ENCODE peak calls at places on chromosomes 2 and 18, in five cellular contexts. One of them, this sample, is unnamed.

GRCh38 chr2:212711851-212712250 is 173.2 kb upstream of the ERBB4 start:
- DNase-seq in thyroid gland: no peak
- DNase-seq in tibial nerve: no peak
- DNase-seq in endothelial cell of umbilical vein: no peak
- DNase-seq in IMR-90: peak; percentile 92
- DNase-seq in this sample: no peak

GRCh38 chr18:13138822-13139139 is 79.8 kb upstream of the LDLRAD4 start:
- DNase-seq in thyroid gland: no peak
- DNase-seq in tibial nerve: no peak
- DNase-seq in IMR-90: no peak
- DNase-seq in endothelial cell of umbilical vein: no peak
- DNase-seq in this sample: no peak

GRCh38 chr18:10437837-10438236 is 16.6 kb upstream of the APCDD1 start:
- DNase-seq in endothelial cell of umbilical vein: no peak
- DNase-seq in tibial nerve: peak; percentile 41
- DNase-seq in thyroid gland: no peak
- DNase-seq in IMR-90: no peak
- DNase-seq in this sample: no peak

GRCh38 chr2:222776792-222777191 is 84.0 kb upstream of the ACSL3 start:
- DNase-seq in endothelial cell of umbilical vein: no peak
- DNase-seq in thyroid gland: no peak
- DNase-seq in IMR-90: no peak
- DNase-seq in tibial nerve: no peak
- DNase-seq in this sample: no peak

GRCh38 chr18:49052891-49053644 is 102.3 kb upstream of the SMAD7 start:
- DNase-seq in tibial nerve: no peak
- DNase-seq in IMR-90: peak; percentile 97
- DNase-seq in thyroid gland: no peak
- DNase-seq in endothelial cell of umbilical vein: no peak
- DNase-seq in this sample: no peak

GRCh38 chr2:133953524-133953923 is 300.3 kb upstream of the MGAT5 start:
- DNase-seq in thyroid gland: no peak
- DNase-seq in tibial nerve: no peak
- DNase-seq in IMR-90: no peak
- DNase-seq in endothelial cell of umbilical vein: no peak
- DNase-seq in this sample: no peak

GRCh38 chr2:9212661-9213411 is 6.2 kb downstream of the ASAP2 start:
- DNase-seq in IMR-90: no peak
- DNase-seq in tibial nerve: no peak
- DNase-seq in thyroid gland: peak; percentile 54
- DNase-seq in endothelial cell of umbilical vein: peak; percentile 56
- DNase-seq in this sample: no peak

GRCh38 chr2:231780123-231780908 is 766 bp downstream of the PDE6D start:
- DNase-seq in tibial nerve: no peak
- DNase-seq in thyroid gland: no peak
- DNase-seq in endothelial cell of umbilical vein: peak; percentile 46
- DNase-seq in IMR-90: peak; percentile 34
- DNase-seq in this sample: no peak

GRCh38 chr2:161946489-161947107 is 127.4 kb downstream of the DPP4 start:
- DNase-seq in tibial nerve: no peak
- DNase-seq in endothelial cell of umbilical vein: peak; percentile 67
- DNase-seq in thyroid gland: no peak
- DNase-seq in IMR-90: peak; percentile 28
- DNase-seq in this sample: no peak

GRCh38 chr2:106886916-106887758 is 1.2 kb upstream of the ST6GAL2 start:
- DNase-seq in tibial nerve: no peak
- DNase-seq in endothelial cell of umbilical vein: no peak
- DNase-seq in thyroid gland: peak; percentile 97
- DNase-seq in IMR-90: no peak
- DNase-seq in this sample: no peak

GRCh38 chr2:177929662-177930522 is 142.7 kb downstream of the PDE11A start:
- DNase-seq in tibial nerve: no peak
- DNase-seq in endothelial cell of umbilical vein: no peak
- DNase-seq in thyroid gland: no peak
- DNase-seq in IMR-90: no peak
- DNase-seq in this sample: no peak

GRCh38 chr2:116819355-116819754 is 995.1 kb upstream of the DDX18 start:
- DNase-seq in endothelial cell of umbilical vein: no peak
- DNase-seq in tibial nerve: no peak
- DNase-seq in IMR-90: no peak
- DNase-seq in thyroid gland: no peak
- DNase-seq in this sample: no peak

GRCh38 chr2:3289526-3289925 is 88.1 kb downstream of the EIPR1 start:
- DNase-seq in thyroid gland: no peak
- DNase-seq in endothelial cell of umbilical vein: no peak
- DNase-seq in tibial nerve: no peak
- DNase-seq in IMR-90: no peak
- DNase-seq in this sample: no peak

GRCh38 chr2:30150786-30151185 is 4.0 kb downstream of the YPEL5 start:
- DNase-seq in tibial nerve: no peak
- DNase-seq in IMR-90: no peak
- DNase-seq in thyroid gland: no peak
- DNase-seq in endothelial cell of umbilical vein: no peak
- DNase-seq in this sample: no peak

GRCh38 chr18:57436193-57436964 is 1.2 kb downstream of the ONECUT2 start:
- DNase-seq in tibial nerve: no peak
- DNase-seq in endothelial cell of umbilical vein: no peak
- DNase-seq in IMR-90: no peak
- DNase-seq in thyroid gland: no peak
- DNase-seq in this sample: no peak

GRCh38 chr2:160324161-160324768 is 124.2 kb upstream of the ITGB6 start:
- DNase-seq in endothelial cell of umbilical vein: peak; percentile 74
- DNase-seq in tibial nerve: peak; percentile 86
- DNase-seq in thyroid gland: peak; percentile 68
- DNase-seq in IMR-90: peak; percentile 70
- DNase-seq in this sample: no peak

GRCh38 chr2:32926708-32927084 is 20.1 kb upstream of the LTBP1 start:
- DNase-seq in thyroid gland: no peak
- DNase-seq in IMR-90: peak; percentile 93
- DNase-seq in tibial nerve: no peak
- DNase-seq in endothelial cell of umbilical vein: peak; percentile 96
- DNase-seq in this sample: no peak

GRCh38 chr2:20675701-20676352 is 8.9 kb downstream of the GDF7 start:
- DNase-seq in IMR-90: no peak
- DNase-seq in endothelial cell of umbilical vein: no peak
- DNase-seq in tibial nerve: no peak
- DNase-seq in thyroid gland: no peak
- DNase-seq in this sample: no peak

GRCh38 chr2:67260348-67261277 is 136.5 kb upstream of the ETAA1 start:
- DNase-seq in thyroid gland: peak; percentile 6
- DNase-seq in tibial nerve: peak; percentile 47
- DNase-seq in IMR-90: peak; percentile 100
- DNase-seq in endothelial cell of umbilical vein: peak; percentile 49
- DNase-seq in this sample: no peak

GRCh38 chr2:190887089-190887488 is 6.5 kb downstream of the GLS start:
- DNase-seq in endothelial cell of umbilical vein: peak; percentile 30
- DNase-seq in thyroid gland: no peak
- DNase-seq in tibial nerve: no peak
- DNase-seq in IMR-90: peak; percentile 36
- DNase-seq in this sample: no peak

GRCh38 chr2:201674298-201674697 is 24.1 kb downstream of the MPP4 start:
- DNase-seq in endothelial cell of umbilical vein: no peak
- DNase-seq in tibial nerve: no peak
- DNase-seq in thyroid gland: no peak
- DNase-seq in IMR-90: no peak
- DNase-seq in this sample: no peak

GRCh38 chr18:76494181-76494540 is 881 bp downstream of the ZNF516 start:
- DNase-seq in tibial nerve: peak; percentile 45
- DNase-seq in endothelial cell of umbilical vein: no peak
- DNase-seq in thyroid gland: peak; percentile 53
- DNase-seq in IMR-90: peak; percentile 43
- DNase-seq in this sample: no peak

GRCh38 chr2:39142012-39142346 is 21.1 kb upstream of the SOS1 start:
- DNase-seq in endothelial cell of umbilical vein: no peak
- DNase-seq in tibial nerve: no peak
- DNase-seq in IMR-90: no peak
- DNase-seq in thyroid gland: no peak
- DNase-seq in this sample: no peak
- TF ChIP-seq POLR2A in endothelial cell of umbilical vein: no peak
- TF ChIP-seq POLR2A in tibial nerve: no peak
- TF ChIP-seq POLR2A in IMR-90: no peak
- TF ChIP-seq POLR2A in thyroid gland: no peak
- TF ChIP-seq POLR2A in this sample: no peak

GRCh38 chr2:193584001-193584400 is 1389.3 kb upstream of the TMEFF2 start:
- DNase-seq in thyroid gland: no peak
- DNase-seq in tibial nerve: no peak
- DNase-seq in IMR-90: peak; percentile 0
- DNase-seq in endothelial cell of umbilical vein: no peak
- DNase-seq in this sample: no peak
- H3K27ac ChIP-seq in thyroid gland: no peak overlapping the region
- H3K27ac ChIP-seq in tibial nerve: no peak overlapping the region
- H3K27ac ChIP-seq in IMR-90: no peak overlapping the region
- H3K27ac ChIP-seq in endothelial cell of umbilical vein: no peak overlapping the region
- H3K27ac ChIP-seq in this sample: no peak overlapping the region

DNA sequence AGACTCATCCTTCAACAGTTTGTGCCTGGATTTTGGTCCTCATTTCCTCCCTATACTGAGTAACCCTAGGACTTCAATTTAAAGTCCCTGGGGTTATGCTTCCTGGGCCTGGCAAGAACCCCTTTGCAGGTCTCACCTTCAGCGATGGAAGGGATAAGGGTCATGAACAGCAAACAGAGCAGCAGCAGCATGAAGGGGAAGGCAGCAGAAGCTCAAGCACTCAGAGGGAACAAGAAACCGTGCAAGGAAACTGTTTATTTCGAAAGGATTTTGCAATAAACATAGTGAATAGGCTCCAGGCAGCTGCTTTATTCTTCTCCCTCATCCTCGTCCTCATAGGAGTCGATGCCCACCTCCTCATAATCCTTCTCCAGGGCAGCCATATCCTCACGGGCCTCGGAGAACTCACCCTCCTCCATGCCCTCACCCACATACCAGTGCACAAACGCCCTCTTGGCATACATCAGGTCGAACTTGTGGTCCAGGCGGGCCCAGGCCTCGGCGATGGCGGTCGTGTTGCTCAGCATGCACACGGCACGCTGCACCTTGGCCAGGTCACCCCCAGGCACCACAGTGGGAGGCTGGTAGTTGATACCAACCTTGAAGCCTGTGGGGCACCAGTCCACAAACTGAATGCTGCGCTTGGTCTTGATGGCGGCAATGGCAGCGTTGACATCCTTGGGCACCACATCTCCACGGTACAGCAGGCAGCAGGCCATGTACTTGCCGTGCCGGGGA is 2.8 kb upstream of the TUBA4B start:
- DNase-seq in IMR-90: peak; percentile 23
- DNase-seq in tibial nerve: no peak
- DNase-seq in thyroid gland: no peak
- DNase-seq in endothelial cell of umbilical vein: no peak
- DNase-seq in this sample: no peak
- H3K4me1 ChIP-seq in IMR-90: peaks cover 46% of the 10 kb centered on the region
- H3K4me1 ChIP-seq in tibial nerve: no peaks in the 10 kb centered on the region
- H3K4me1 ChIP-seq in thyroid gland: peaks cover 71% of the 10 kb centered on the region
- H3K4me1 ChIP-seq in endothelial cell of umbilical vein: peaks cover 46% of the 10 kb centered on the region
- H3K4me1 ChIP-seq in this sample: peaks cover 97% of the 10 kb centered on the region

DNA sequence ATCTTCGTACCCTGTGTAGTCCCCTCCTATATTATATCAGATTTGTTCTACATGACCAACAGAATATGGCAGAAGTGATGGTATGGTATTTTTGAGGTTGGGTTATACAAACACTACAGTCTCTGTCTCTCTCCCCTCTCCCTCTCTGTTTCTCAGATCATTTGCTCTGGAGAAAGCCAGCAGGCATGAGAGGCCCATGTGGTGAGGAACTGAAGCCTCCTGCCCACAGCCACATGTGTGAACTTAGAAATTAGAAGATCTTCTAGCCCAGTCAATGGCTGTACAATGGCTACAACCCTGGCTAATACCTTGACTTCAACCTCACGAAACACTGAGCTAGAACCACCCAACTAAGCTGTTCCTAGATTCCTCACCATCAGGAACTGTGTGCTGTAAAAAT is 250.6 kb downstream of the SMAD2 start:
- DNase-seq in endothelial cell of umbilical vein: no peak
- DNase-seq in IMR-90: no peak
- DNase-seq in tibial nerve: no peak
- DNase-seq in thyroid gland: no peak
- DNase-seq in this sample: no peak
- TF ChIP-seq POLR2A in endothelial cell of umbilical vein: no peak
- TF ChIP-seq POLR2A in IMR-90: no peak
- TF ChIP-seq POLR2A in tibial nerve: no peak
- TF ChIP-seq POLR2A in thyroid gland: no peak
- TF ChIP-seq POLR2A in this sample: no peak

DNA sequence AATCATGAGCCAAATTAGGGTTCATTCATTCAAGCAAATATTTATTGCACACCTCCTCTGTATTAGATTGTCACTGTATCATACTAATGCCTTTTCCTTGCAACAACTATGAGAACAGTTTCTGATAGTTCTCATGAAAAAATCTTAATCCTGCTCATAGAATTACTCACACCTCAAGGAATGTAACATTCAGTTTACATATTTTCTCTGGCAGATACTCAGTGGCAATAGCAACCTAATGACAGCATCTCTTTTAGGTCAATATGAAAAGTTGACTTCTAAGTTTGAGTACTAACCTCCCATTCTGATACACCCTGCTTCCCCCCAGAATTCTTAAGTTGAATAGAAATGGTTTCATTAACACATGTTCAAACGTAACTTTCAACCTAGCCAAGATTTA is 132.0 kb downstream of the VWC2L start:
- DNase-seq in endothelial cell of umbilical vein: no peak
- DNase-seq in tibial nerve: no peak
- DNase-seq in IMR-90: peak; percentile 68
- DNase-seq in thyroid gland: no peak
- DNase-seq in this sample: no peak
- H3K27ac ChIP-seq in endothelial cell of umbilical vein: no peak overlapping the region
- H3K27ac ChIP-seq in tibial nerve: no peak overlapping the region
- H3K27ac ChIP-seq in IMR-90: no peak overlapping the region
- H3K27ac ChIP-seq in thyroid gland: no peak overlapping the region
- H3K27ac ChIP-seq in this sample: no peak overlapping the region

GRCh38 chr2:164515030-164515429 is 106.3 kb downstream of the GRB14 start:
- DNase-seq in endothelial cell of umbilical vein: no peak
- DNase-seq in IMR-90: no peak
- DNase-seq in thyroid gland: peak; percentile 66
- DNase-seq in tibial nerve: no peak
- DNase-seq in this sample: no peak
- H3K4me1 ChIP-seq in endothelial cell of umbilical vein: peaks cover 2% of the 10 kb centered on the region
- H3K4me1 ChIP-seq in IMR-90: no peaks in the 10 kb centered on the region
- H3K4me1 ChIP-seq in thyroid gland: peaks cover 4% of the 10 kb centered on the region
- H3K4me1 ChIP-seq in tibial nerve: no peaks in the 10 kb centered on the region
- H3K4me1 ChIP-seq in this sample: peaks cover 12% of the 10 kb centered on the region

This sample was measured in esophagus squamous epithelium.